ENCODE peak calls at places on chromosomes 13 and 19, in eight cellular contexts. One of them, this sample, is unnamed.
A peak's percentile ranks its signal among the peaks of the same experiment; 100 is the strongest.

GRCh38 chr13:27574661-27575060 is 45.7 kb downstream of the LNX2 start:
- DNase-seq in suprapubic skin: no peak
- DNase-seq in neuronal stem cell: no peak
- DNase-seq in thoracic aorta: no peak
- DNase-seq in tibial nerve: no peak
- DNase-seq in left ventricle myocardium inferior: no peak
- DNase-seq in CD4-positive, alpha-beta T cell: no peak
- DNase-seq in tibial artery: no peak
- DNase-seq in this sample: no peak

GRCh38 chr13:40061466-40062450 is 406.3 kb downstream of the COG6 start:
- DNase-seq in suprapubic skin: no peak
- DNase-seq in neuronal stem cell: no peak
- DNase-seq in thoracic aorta: no peak
- DNase-seq in tibial nerve: no peak
- DNase-seq in left ventricle myocardium inferior: no peak
- DNase-seq in CD4-positive, alpha-beta T cell: no peak
- DNase-seq in tibial artery: no peak
- DNase-seq in this sample: no peak

GRCh38 chr19:48638831-48639381 is 1.7 kb upstream of the DBP start:
- DNase-seq in suprapubic skin: peak; percentile 67
- DNase-seq in neuronal stem cell: no peak
- DNase-seq in thoracic aorta: no peak
- DNase-seq in tibial nerve: no peak
- DNase-seq in left ventricle myocardium inferior: no peak
- DNase-seq in CD4-positive, alpha-beta T cell: no peak
- DNase-seq in tibial artery: no peak
- DNase-seq in this sample: no peak

GRCh38 chr13:33349996-33350826 is 64.7 kb upstream of the STARD13 start:
- DNase-seq in suprapubic skin: peak; percentile 79
- DNase-seq in neuronal stem cell: peak; percentile 8
- DNase-seq in thoracic aorta: no peak
- DNase-seq in tibial nerve: peak; percentile 41
- DNase-seq in left ventricle myocardium inferior: peak; percentile 65
- DNase-seq in CD4-positive, alpha-beta T cell: no peak
- DNase-seq in tibial artery: peak; percentile 59
- DNase-seq in this sample: no peak

GRCh38 chr19:4583961-4584669 is 24.6 kb upstream of the SEMA6B start:
- DNase-seq in suprapubic skin: no peak
- DNase-seq in neuronal stem cell: peak; percentile 71
- DNase-seq in thoracic aorta: no peak
- DNase-seq in tibial nerve: no peak
- DNase-seq in left ventricle myocardium inferior: no peak
- DNase-seq in CD4-positive, alpha-beta T cell: no peak
- DNase-seq in tibial artery: no peak
- DNase-seq in this sample: no peak

GRCh38 chr19:3135961-3136683 is at the start of gene GNA15:
- DNase-seq in suprapubic skin: peak; percentile 72
- DNase-seq in neuronal stem cell: no peak
- DNase-seq in thoracic aorta: no peak
- DNase-seq in tibial nerve: no peak
- DNase-seq in left ventricle myocardium inferior: no peak
- DNase-seq in CD4-positive, alpha-beta T cell: no peak
- DNase-seq in tibial artery: no peak
- DNase-seq in this sample: peak; percentile 69

GRCh38 chr19:13284929-13285928 is 135.0 kb downstream of the IER2 start:
- DNase-seq in suprapubic skin: no peak
- DNase-seq in neuronal stem cell: no peak
- DNase-seq in thoracic aorta: no peak
- DNase-seq in tibial nerve: no peak
- DNase-seq in left ventricle myocardium inferior: no peak
- DNase-seq in CD4-positive, alpha-beta T cell: no peak
- DNase-seq in tibial artery: no peak
- DNase-seq in this sample: no peak

GRCh38 chr19:38663156-38663651 is 15.8 kb downstream of the ACTN4 start:
- DNase-seq in suprapubic skin: no peak
- DNase-seq in neuronal stem cell: no peak
- DNase-seq in thoracic aorta: no peak
- DNase-seq in tibial nerve: no peak
- DNase-seq in left ventricle myocardium inferior: no peak
- DNase-seq in CD4-positive, alpha-beta T cell: no peak
- DNase-seq in tibial artery: no peak
- DNase-seq in this sample: no peak

GRCh38 chr19:5196832-5197231 is 143.8 kb downstream of the PTPRS start:
- DNase-seq in suprapubic skin: no peak
- DNase-seq in neuronal stem cell: no peak
- DNase-seq in thoracic aorta: no peak
- DNase-seq in tibial nerve: no peak
- DNase-seq in left ventricle myocardium inferior: no peak
- DNase-seq in CD4-positive, alpha-beta T cell: no peak
- DNase-seq in tibial artery: no peak
- DNase-seq in this sample: no peak

GRCh38 chr19:47020992-47021496 is 1.4 kb downstream of the NPAS1 start:
- DNase-seq in suprapubic skin: no peak
- DNase-seq in neuronal stem cell: no peak
- DNase-seq in thoracic aorta: no peak
- DNase-seq in tibial nerve: no peak
- DNase-seq in left ventricle myocardium inferior: no peak
- DNase-seq in CD4-positive, alpha-beta T cell: no peak
- DNase-seq in tibial artery: no peak
- DNase-seq in this sample: no peak

GRCh38 chr19:53864308-53864836 is 3.3 kb upstream of the MYADM start:
- DNase-seq in suprapubic skin: no peak
- DNase-seq in neuronal stem cell: no peak
- DNase-seq in thoracic aorta: no peak
- DNase-seq in tibial nerve: no peak
- DNase-seq in left ventricle myocardium inferior: no peak
- DNase-seq in CD4-positive, alpha-beta T cell: no peak
- DNase-seq in tibial artery: no peak
- DNase-seq in this sample: no peak

GRCh38 chr13:20353973-20354372 is 121.9 kb upstream of the GJB6 start:
- DNase-seq in suprapubic skin: no peak
- DNase-seq in neuronal stem cell: no peak
- DNase-seq in thoracic aorta: no peak
- DNase-seq in tibial nerve: no peak
- DNase-seq in left ventricle myocardium inferior: no peak
- DNase-seq in CD4-positive, alpha-beta T cell: no peak
- DNase-seq in tibial artery: no peak
- DNase-seq in this sample: no peak

GRCh38 chr13:33925563-33925962 is 107.6 kb downstream of the RFC3 start:
- DNase-seq in suprapubic skin: no peak
- DNase-seq in neuronal stem cell: no peak
- DNase-seq in thoracic aorta: no peak
- DNase-seq in tibial nerve: no peak
- DNase-seq in left ventricle myocardium inferior: no peak
- DNase-seq in CD4-positive, alpha-beta T cell: no peak
- DNase-seq in tibial artery: no peak
- DNase-seq in this sample: no peak

GRCh38 chr13:48265217-48265815 is 32.3 kb downstream of the ITM2B start:
- DNase-seq in suprapubic skin: no peak
- DNase-seq in neuronal stem cell: no peak
- DNase-seq in thoracic aorta: no peak
- DNase-seq in tibial nerve: peak; percentile 14
- DNase-seq in left ventricle myocardium inferior: no peak
- DNase-seq in CD4-positive, alpha-beta T cell: no peak
- DNase-seq in tibial artery: peak; percentile 31
- DNase-seq in this sample: no peak

GRCh38 chr19:21084343-21084742 is 2.3 kb downstream of the ZNF714 start:
- DNase-seq in suprapubic skin: no peak
- DNase-seq in neuronal stem cell: no peak
- DNase-seq in thoracic aorta: no peak
- DNase-seq in tibial nerve: no peak
- DNase-seq in left ventricle myocardium inferior: no peak
- DNase-seq in CD4-positive, alpha-beta T cell: no peak
- DNase-seq in tibial artery: no peak
- DNase-seq in this sample: no peak

GRCh38 chr13:30722361-30722760 is 13.0 kb upstream of the ALOX5AP start:
- DNase-seq in suprapubic skin: no peak
- DNase-seq in neuronal stem cell: no peak
- DNase-seq in thoracic aorta: no peak
- DNase-seq in tibial nerve: no peak
- DNase-seq in left ventricle myocardium inferior: no peak
- DNase-seq in CD4-positive, alpha-beta T cell: no peak
- DNase-seq in tibial artery: no peak
- DNase-seq in this sample: no peak

GRCh38 chr13:34578471-34578870 is 363.6 kb upstream of the NBEA start:
- DNase-seq in suprapubic skin: no peak
- DNase-seq in neuronal stem cell: no peak
- DNase-seq in thoracic aorta: no peak
- DNase-seq in tibial nerve: no peak
- DNase-seq in left ventricle myocardium inferior: no peak
- DNase-seq in CD4-positive, alpha-beta T cell: no peak
- DNase-seq in tibial artery: no peak
- DNase-seq in this sample: no peak

GRCh38 chr19:41958367-41959055 is 610 bp downstream of the RABAC1 start:
- DNase-seq in suprapubic skin: peak; percentile 91
- DNase-seq in neuronal stem cell: peak; percentile 71
- DNase-seq in thoracic aorta: peak; percentile 59
- DNase-seq in tibial nerve: peak; percentile 78
- DNase-seq in left ventricle myocardium inferior: peak; percentile 85
- DNase-seq in CD4-positive, alpha-beta T cell: peak; percentile 84
- DNase-seq in tibial artery: peak; percentile 83
- DNase-seq in this sample: peak; percentile 70

DNA sequence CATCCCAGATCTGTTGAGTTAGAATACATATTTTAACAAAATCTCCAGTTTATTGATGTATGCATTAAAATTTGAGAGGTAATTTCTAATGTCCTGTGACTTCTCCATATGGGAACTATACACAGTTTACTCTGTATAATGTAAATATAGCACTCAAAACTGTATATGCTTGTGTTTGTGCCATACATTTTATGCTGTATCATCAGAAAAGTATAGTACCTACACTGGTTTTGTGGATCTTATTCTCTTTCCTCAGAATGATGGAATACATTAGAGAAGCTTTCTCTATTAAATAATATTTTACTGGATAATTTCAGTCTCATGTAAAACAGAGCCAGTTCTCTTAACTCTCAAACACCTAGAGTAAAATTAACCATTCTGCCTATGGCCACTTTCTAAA is 53.6 kb downstream of the ZNF254 start:
- DNase-seq in suprapubic skin: no peak
- DNase-seq in neuronal stem cell: no peak
- DNase-seq in thoracic aorta: no peak
- DNase-seq in tibial nerve: no peak
- DNase-seq in left ventricle myocardium inferior: no peak
- DNase-seq in CD4-positive, alpha-beta T cell: no peak
- DNase-seq in tibial artery: no peak
- DNase-seq in this sample: no peak
- H3K9me3 ChIP-seq in suprapubic skin: peaks cover 41% of the 10 kb centered on the region
- H3K9me3 ChIP-seq in neuronal stem cell: peaks cover 35% of the 10 kb centered on the region
- H3K9me3 ChIP-seq in thoracic aorta: peaks cover 93% of the 10 kb centered on the region
- H3K9me3 ChIP-seq in tibial nerve: peaks cover 9% of the 10 kb centered on the region
- H3K9me3 ChIP-seq in left ventricle myocardium inferior: peaks cover 99% of the 10 kb centered on the region
- H3K9me3 ChIP-seq in CD4-positive, alpha-beta T cell: peaks cover 90% of the 10 kb centered on the region
- H3K9me3 ChIP-seq in tibial artery: peaks cover 48% of the 10 kb centered on the region
- H3K9me3 ChIP-seq in this sample: peaks cover 41% of the 10 kb centered on the region

DNA sequence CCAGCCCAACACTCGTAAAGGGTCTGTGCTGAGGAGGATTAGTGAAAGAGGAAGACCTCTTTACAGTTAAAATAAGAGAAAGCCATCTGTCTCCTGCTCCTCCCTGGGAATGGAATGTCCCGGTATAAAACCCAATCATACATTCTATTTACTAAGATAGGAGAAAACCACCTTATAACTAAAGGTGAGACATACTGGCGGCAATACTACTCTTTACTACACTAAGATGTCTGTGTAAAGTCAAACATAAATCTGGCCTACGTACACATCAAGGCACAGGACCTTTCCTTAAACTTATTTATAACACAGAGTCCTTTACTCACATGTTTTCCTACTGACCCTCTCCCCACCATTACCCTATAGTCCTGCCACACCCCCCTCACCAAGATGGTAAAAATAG is 3.3 kb downstream of the ZNF350 start:
- DNase-seq in suprapubic skin: no peak
- DNase-seq in neuronal stem cell: no peak
- DNase-seq in thoracic aorta: no peak
- DNase-seq in tibial nerve: no peak
- DNase-seq in left ventricle myocardium inferior: no peak
- DNase-seq in CD4-positive, alpha-beta T cell: no peak
- DNase-seq in tibial artery: no peak
- DNase-seq in this sample: no peak
- H3K9me3 ChIP-seq in suprapubic skin: peaks cover 41% of the 10 kb centered on the region
- H3K9me3 ChIP-seq in neuronal stem cell: peaks cover 44% of the 10 kb centered on the region
- H3K9me3 ChIP-seq in thoracic aorta: peaks cover 58% of the 10 kb centered on the region
- H3K9me3 ChIP-seq in tibial nerve: no peaks in the 10 kb centered on the region
- H3K9me3 ChIP-seq in left ventricle myocardium inferior: peaks cover 78% of the 10 kb centered on the region
- H3K9me3 ChIP-seq in CD4-positive, alpha-beta T cell: peaks cover 76% of the 10 kb centered on the region
- H3K9me3 ChIP-seq in tibial artery: peaks cover 44% of the 10 kb centered on the region
- H3K9me3 ChIP-seq in this sample: peaks cover 46% of the 10 kb centered on the region

GRCh38 chr13:112343591-112343990 is 32.6 kb upstream of the SPACA7 start:
- DNase-seq in suprapubic skin: no peak
- DNase-seq in neuronal stem cell: no peak
- DNase-seq in thoracic aorta: no peak
- DNase-seq in tibial nerve: no peak
- DNase-seq in left ventricle myocardium inferior: no peak
- DNase-seq in CD4-positive, alpha-beta T cell: no peak
- DNase-seq in tibial artery: no peak
- DNase-seq in this sample: no peak

GRCh38 chr13:112342841-112343361 is 33.3 kb upstream of the SPACA7 start:
- DNase-seq in suprapubic skin: no peak
- DNase-seq in neuronal stem cell: no peak
- DNase-seq in thoracic aorta: no peak
- DNase-seq in tibial nerve: no peak
- DNase-seq in left ventricle myocardium inferior: no peak
- DNase-seq in CD4-positive, alpha-beta T cell: no peak
- DNase-seq in tibial artery: no peak
- DNase-seq in this sample: no peak

GRCh38 chr13:112346899-112347229 is 29.3 kb upstream of the SPACA7 start:
- DNase-seq in suprapubic skin: no peak
- DNase-seq in neuronal stem cell: no peak
- DNase-seq in thoracic aorta: no peak
- DNase-seq in tibial nerve: no peak
- DNase-seq in left ventricle myocardium inferior: no peak
- DNase-seq in CD4-positive, alpha-beta T cell: no peak
- DNase-seq in tibial artery: no peak
- DNase-seq in this sample: no peak

GRCh38 chr13:112346173-112346898 is 29.8 kb upstream of the SPACA7 start:
- DNase-seq in suprapubic skin: no peak
- DNase-seq in neuronal stem cell: no peak
- DNase-seq in thoracic aorta: no peak
- DNase-seq in tibial nerve: no peak
- DNase-seq in left ventricle myocardium inferior: no peak
- DNase-seq in CD4-positive, alpha-beta T cell: no peak
- DNase-seq in tibial artery: no peak
- DNase-seq in this sample: no peak

DNA sequence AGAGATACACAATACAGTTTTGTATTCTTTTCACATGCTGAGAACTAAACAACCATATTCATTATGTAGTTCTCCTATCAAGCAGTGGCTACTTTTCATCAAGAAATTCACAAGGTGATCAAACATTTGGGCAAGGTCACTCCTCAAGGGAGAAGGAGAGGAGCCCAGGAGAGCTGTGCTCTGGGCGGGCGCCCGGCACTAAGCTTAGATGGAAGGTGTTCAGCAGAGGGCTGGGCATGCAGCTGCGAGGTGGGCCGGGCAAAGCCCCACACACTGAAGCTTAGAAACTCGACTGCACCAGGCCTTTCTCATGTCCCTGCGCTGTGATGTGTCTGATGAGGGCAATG is 30.4 kb upstream of the SPACA7 start:
- DNase-seq in suprapubic skin: no peak
- DNase-seq in neuronal stem cell: no peak
- DNase-seq in thoracic aorta: no peak
- DNase-seq in tibial nerve: no peak
- DNase-seq in left ventricle myocardium inferior: no peak
- DNase-seq in CD4-positive, alpha-beta T cell: no peak
- DNase-seq in tibial artery: no peak
- DNase-seq in this sample: no peak
- H3K9me3 ChIP-seq in suprapubic skin: no peaks in the 10 kb centered on the region
- H3K9me3 ChIP-seq in neuronal stem cell: no peaks in the 10 kb centered on the region
- H3K9me3 ChIP-seq in thoracic aorta: no peaks in the 10 kb centered on the region
- H3K9me3 ChIP-seq in tibial nerve: no peaks in the 10 kb centered on the region
- H3K9me3 ChIP-seq in left ventricle myocardium inferior: no peaks in the 10 kb centered on the region
- H3K9me3 ChIP-seq in CD4-positive, alpha-beta T cell: no peaks in the 10 kb centered on the region
- H3K9me3 ChIP-seq in tibial artery: no peaks in the 10 kb centered on the region
- H3K9me3 ChIP-seq in this sample: no peaks in the 10 kb centered on the region

GRCh38 chr19:37056776-37057175 is 21.5 kb upstream of the ZNF420 start:
- DNase-seq in suprapubic skin: no peak
- DNase-seq in neuronal stem cell: no peak
- DNase-seq in thoracic aorta: no peak
- DNase-seq in tibial nerve: no peak
- DNase-seq in left ventricle myocardium inferior: no peak
- DNase-seq in CD4-positive, alpha-beta T cell: no peak
- DNase-seq in tibial artery: no peak
- DNase-seq in this sample: no peak
- H3K9me3 ChIP-seq in suprapubic skin: peaks cover 26% of the 10 kb centered on the region
- H3K9me3 ChIP-seq in neuronal stem cell: peaks cover 52% of the 10 kb centered on the region
- H3K9me3 ChIP-seq in thoracic aorta: peaks cover 52% of the 10 kb centered on the region
- H3K9me3 ChIP-seq in tibial nerve: no peaks in the 10 kb centered on the region
- H3K9me3 ChIP-seq in left ventricle myocardium inferior: peaks cover 69% of the 10 kb centered on the region
- H3K9me3 ChIP-seq in CD4-positive, alpha-beta T cell: peaks cover 39% of the 10 kb centered on the region
- H3K9me3 ChIP-seq in tibial artery: peaks cover 56% of the 10 kb centered on the region
- H3K9me3 ChIP-seq in this sample: no peaks in the 10 kb centered on the region